ENCODE peak calls at places on chromosomes 16 and 17, in seven cellular contexts. K is stimulated activated CD8-positive, alpha-beta memory T cell treated with anti-CD3 and anti-CD28 coated beads, Interleukin-4, amount 100 ng/mL, for 1 hour; M is thoracic aorta; L is DMS153; P is IMR-90; V is NCI-H774; C is COR-L47. A is an unnamed sample.

GRCh38 chr16:72996291-72997062 is 51.5 kb downstream of the ZFHX3 start:
- DNase-seq in K (no peak), M (no peak), L (no peak), P (no peak), V (no peak), C (no peak), A (no peak)

GRCh38 chr16:1533443-1533951 is at the start of gene TMEM204:
- DNase-seq in K (no peak), M (no peak), L (no peak), P (peak), V (no peak), C (no peak), A (no peak)

GRCh38 chr16:1333149-1333812 is at the start of gene BAIAP3:
- DNase-seq in K (no peak), M (no peak), L (no peak), P (no peak), V (no peak), C (no peak), A (peak)

GRCh38 chr17:60817187-60817586 is 139.5 kb downstream of the BCAS3 start:
- DNase-seq in K (no peak), M (no peak), L (no peak), P (peak), V (no peak), C (no peak), A (no peak)

GRCh38 chr17:50685691-50686493 is 21.8 kb downstream of the ANKRD40 start:
- DNase-seq in K (no peak), M (no peak), L (no peak), P (no peak), V (no peak), C (no peak), A (no peak)

GRCh38 chr17:56172517-56172982 is 19.3 kb downstream of the ANKFN1 start:
- DNase-seq in K (no peak), M (no peak), L (peak), P (no peak), V (no peak), C (no peak), A (peak)

GRCh38 chr16:88866151-88866920 is at the start of gene PABPN1L:
- DNase-seq in K (no peak), M (no peak), L (no peak), P (no peak), V (no peak), C (no peak), A (no peak)

GRCh38 chr16:66523861-66524354 is 26.0 kb downstream of the TK2 start:
- DNase-seq in K (no peak), M (no peak), L (no peak), P (no peak), V (no peak), C (no peak), A (no peak)